ENCODE peak calls at places on chromosomes 11 and 22, in nine cellular contexts. F is NCI-H1092; Q is T-helper 17 cell; A is EL; M is dermis microvascular lymphatic vessel endothelial cell; G is activated CD4-positive, CD25-positive, alpha-beta regulatory T cell; N is LoVo; L is T-cell; I is body of pancreas. T is an unnamed sample.

GRCh38 chr22:46027219-46028068 is 50.5 kb upstream of the WNT7B start:
- DNase-seq in I (peak; percentile 86), Q (no peak), A (no peak), M (peak; percentile 38), L (no peak), F (no peak), G (no peak), N (peak; percentile 76), T (no peak)

GRCh38 chr22:22446527-22446926 is 62.0 kb downstream of the ZNF280B start:
- DNase-seq in I (no peak), A (no peak), L (no peak), M (no peak), F (no peak), Q (no peak), N (no peak), G (no peak), T (no peak)

GRCh38 chr22:36506637-36507517 is at the start of gene FOXRED2:
- DNase-seq in G (peak; percentile 89), I (peak; percentile 92), N (peak; percentile 89), A (peak; percentile 81), M (peak; percentile 85), Q (peak; percentile 85), F (peak; percentile 89), L (peak; percentile 88), T (peak; percentile 39)

GRCh38 chr22:44274918-44275665 is 37.7 kb downstream of the SHISAL1 start:
- DNase-seq in I (peak; percentile 77), A (no peak), M (no peak), N (no peak), G (no peak), L (no peak), Q (no peak), F (no peak), T (no peak)

GRCh38 chr11:67071420-67072284 is 15.0 kb downstream of the RHOD start:
- DNase-seq in L (peak; percentile 67), I (peak; percentile 84), M (peak; percentile 78), Q (peak; percentile 55), F (peak; percentile 29), A (peak; percentile 35), G (peak; percentile 58), N (peak; percentile 11), T (no peak)

GRCh38 chr22:37177221-37177620 is 10.8 kb downstream of the C1QTNF6 start:
- DNase-seq in M (no peak), F (no peak), Q (no peak), A (no peak), I (no peak), L (no peak), N (no peak), G (no peak), T (no peak)

GRCh38 chr11:84580338-84580737 is 1046.8 kb downstream of the DLG2 start:
- DNase-seq in F (peak; percentile 56), Q (no peak), G (no peak), N (no peak), I (no peak), M (no peak), A (no peak), L (no peak), T (no peak)

GRCh38 chr11:125947419-125948277 is 1.8 kb downstream of the VSIG10L2 start:
- DNase-seq in I (no peak), A (no peak), N (no peak), F (no peak), M (no peak), Q (no peak), G (no peak), L (no peak), T (no peak)

GRCh38 chr22:45704648-45705047 is 33.0 kb downstream of the ATXN10 start:
- DNase-seq in L (no peak), F (no peak), I (no peak), Q (no peak), A (no peak), N (no peak), M (no peak), G (no peak), T (no peak)

GRCh38 chr22:48751539-48752437 is 1075.9 kb downstream of the BRD1 start:
- DNase-seq in I (no peak), Q (no peak), N (no peak), L (no peak), A (no peak), G (no peak), F (no peak), M (no peak), T (no peak)

GRCh38 chr11:114059984-114060401 is 482 bp downstream of the ZBTB16 start:
- DNase-seq in I (peak; percentile 66), M (peak; percentile 65), A (peak; percentile 7), F (no peak), G (no peak), Q (no peak), L (peak; percentile 50), N (no peak), T (no peak)

GRCh38 chr11:122487669-122488068 is 167.9 kb upstream of the UBASH3B start:
- DNase-seq in A (no peak), F (no peak), I (no peak), Q (no peak), G (no peak), L (no peak), M (no peak), N (no peak), T (no peak)

GRCh38 chr11:127058524-127058923 is 58.0 kb upstream of the KIRREL3 start:
- DNase-seq in Q (no peak), A (no peak), N (no peak), G (no peak), M (no peak), F (no peak), L (no peak), I (no peak), T (no peak)

GRCh38 chr11:76984741-76985140 is 49.5 kb upstream of the B3GNT6 start:
- DNase-seq in F (no peak), L (no peak), N (peak; percentile 28), I (no peak), M (no peak), G (no peak), Q (no peak), A (no peak), T (no peak)

GRCh38 chr11:120056301-120057027 is 81.4 kb downstream of the TRIM29 start:
- DNase-seq in F (no peak), M (no peak), L (no peak), I (no peak), N (no peak), G (no peak), Q (no peak), A (no peak), T (no peak)

GRCh38 chr11:19868281-19868821 is 155.7 kb downstream of the NAV2 start:
- DNase-seq in F (no peak), M (peak; percentile 84), L (no peak), N (no peak), A (peak; percentile 41), I (no peak), G (no peak), Q (no peak), T (no peak)

GRCh38 chr11:71236836-71237475 is 15.4 kb downstream of the SHANK2 start:
- DNase-seq in N (no peak), G (no peak), I (no peak), F (no peak), Q (no peak), A (no peak), M (no peak), L (no peak), T (no peak)

GRCh38 chr11:94511932-94512781 is at the start of gene C11orf97:
- DNase-seq in A (peak; percentile 60), F (peak; percentile 8), G (peak; percentile 15), Q (peak; percentile 9), N (no peak), I (peak; percentile 81), M (peak; percentile 39), L (peak; percentile 50), T (no peak)

GRCh38 chr11:93303689-93304088 is 26.9 kb upstream of the DEUP1 start:
- DNase-seq in F (no peak), M (no peak), Q (no peak), I (no peak), A (no peak), G (no peak), L (no peak), N (no peak), T (no peak)

GRCh38 chr11:11969380-11970215 is 38.8 kb downstream of the DKK3 start:
- DNase-seq in F (no peak), G (no peak), M (no peak), Q (no peak), A (no peak), N (no peak), I (no peak), L (peak; percentile 4), T (no peak)

GRCh38 chr11:76672431-76673163 is 2.0 kb upstream of the LRRC32 start:
- DNase-seq in G (peak; percentile 35), I (no peak), Q (no peak), N (no peak), L (peak; percentile 32), F (no peak), M (peak; percentile 54), A (no peak), T (peak; percentile 56)

GRCh38 chr22:46159777-46160176 is 9.5 kb downstream of the PPARA start:
- DNase-seq in L (no peak), M (no peak), I (no peak), A (no peak), N (no peak), Q (no peak), F (no peak), G (no peak), T (no peak)

GRCh38 chr11:115166826-115167225 is 337.4 kb downstream of the CADM1 start:
- DNase-seq in M (no peak), L (no peak), Q (no peak), F (no peak), G (no peak), N (no peak), A (no peak), I (no peak), T (no peak)

GRCh38 chr11:22752908-22753310 is 76.7 kb downstream of the SVIP start:
- DNase-seq in A (no peak), I (peak; percentile 42), G (no peak), M (no peak), F (peak; percentile 64), L (no peak), N (no peak), Q (no peak), T (no peak)

GRCh38 chr11:134802116-134802515 is 390.1 kb upstream of the B3GAT1 start:
- DNase-seq in Q (no peak), L (no peak), M (no peak), G (no peak), F (no peak), N (no peak), A (no peak), I (no peak), T (no peak)